ENCODE peak calls at places on chromosomes 1 and 21, in seven cellular contexts. One of them, this sample, is unnamed.

GRCh38 chr1:182783068-182783467 is 6.5 kb upstream of the NPL start:
- DNase-seq in BE2C: peak; percentile 52
- DNase-seq in bronchial epithelial cell: no peak
- DNase-seq in naive thymus-derived CD4-positive, alpha-beta T cell: no peak
- DNase-seq in CD8-positive, alpha-beta memory T cell: no peak
- DNase-seq in NCI-H2029 treated with DMSO at 0.1 percent for 48 hours: no peak
- DNase-seq in stimulated activated CD4-positive, alpha-beta T cell treated with anti-CD3 and anti-CD28 coated beads, Interleukin-4, amount 100 ng/mL, for 4 hours: no peak
- DNase-seq in this sample: no peak

GRCh38 chr21:45109831-45110492 is 35.6 kb downstream of the ADARB1 start:
- DNase-seq in BE2C: no peak
- DNase-seq in bronchial epithelial cell: no peak
- DNase-seq in naive thymus-derived CD4-positive, alpha-beta T cell: peak; percentile 35
- DNase-seq in CD8-positive, alpha-beta memory T cell: peak; percentile 43
- DNase-seq in NCI-H2029 treated with DMSO at 0.1 percent for 48 hours: no peak
- DNase-seq in stimulated activated CD4-positive, alpha-beta T cell treated with anti-CD3 and anti-CD28 coated beads, Interleukin-4, amount 100 ng/mL, for 4 hours: peak; percentile 35
- DNase-seq in this sample: no peak

GRCh38 chr1:32701951-32702598 is 495 bp downstream of the SYNC start:
- DNase-seq in BE2C: no peak
- DNase-seq in bronchial epithelial cell: peak; percentile 42
- DNase-seq in naive thymus-derived CD4-positive, alpha-beta T cell: no peak
- DNase-seq in CD8-positive, alpha-beta memory T cell: no peak
- DNase-seq in NCI-H2029 treated with DMSO at 0.1 percent for 48 hours: peak; percentile 36
- DNase-seq in stimulated activated CD4-positive, alpha-beta T cell treated with anti-CD3 and anti-CD28 coated beads, Interleukin-4, amount 100 ng/mL, for 4 hours: no peak
- DNase-seq in this sample: no peak

GRCh38 chr1:33228935-33229487 is 27.3 kb upstream of the ZNF362 start:
- DNase-seq in BE2C: no peak
- DNase-seq in bronchial epithelial cell: peak; percentile 70
- DNase-seq in naive thymus-derived CD4-positive, alpha-beta T cell: no peak
- DNase-seq in CD8-positive, alpha-beta memory T cell: no peak
- DNase-seq in NCI-H2029 treated with DMSO at 0.1 percent for 48 hours: no peak
- DNase-seq in stimulated activated CD4-positive, alpha-beta T cell treated with anti-CD3 and anti-CD28 coated beads, Interleukin-4, amount 100 ng/mL, for 4 hours: no peak
- DNase-seq in this sample: no peak

GRCh38 chr21:29490016-29490415 is 191.3 kb downstream of the BACH1 start:
- DNase-seq in BE2C: no peak
- DNase-seq in bronchial epithelial cell: no peak
- DNase-seq in naive thymus-derived CD4-positive, alpha-beta T cell: no peak
- DNase-seq in CD8-positive, alpha-beta memory T cell: no peak
- DNase-seq in NCI-H2029 treated with DMSO at 0.1 percent for 48 hours: no peak
- DNase-seq in stimulated activated CD4-positive, alpha-beta T cell treated with anti-CD3 and anti-CD28 coated beads, Interleukin-4, amount 100 ng/mL, for 4 hours: no peak
- DNase-seq in this sample: no peak

GRCh38 chr1:209704584-209704983 is at the start of gene HSD11B1:
- DNase-seq in BE2C: no peak
- DNase-seq in bronchial epithelial cell: no peak
- DNase-seq in naive thymus-derived CD4-positive, alpha-beta T cell: no peak
- DNase-seq in CD8-positive, alpha-beta memory T cell: no peak
- DNase-seq in NCI-H2029 treated with DMSO at 0.1 percent for 48 hours: no peak
- DNase-seq in stimulated activated CD4-positive, alpha-beta T cell treated with anti-CD3 and anti-CD28 coated beads, Interleukin-4, amount 100 ng/mL, for 4 hours: no peak
- DNase-seq in this sample: no peak

GRCh38 chr1:210525759-210526158 is 197.1 kb downstream of the HHAT start:
- DNase-seq in BE2C: no peak
- DNase-seq in bronchial epithelial cell: no peak
- DNase-seq in naive thymus-derived CD4-positive, alpha-beta T cell: no peak
- DNase-seq in CD8-positive, alpha-beta memory T cell: no peak
- DNase-seq in NCI-H2029 treated with DMSO at 0.1 percent for 48 hours: no peak
- DNase-seq in stimulated activated CD4-positive, alpha-beta T cell treated with anti-CD3 and anti-CD28 coated beads, Interleukin-4, amount 100 ng/mL, for 4 hours: no peak
- DNase-seq in this sample: no peak

GRCh38 chr1:12697406-12697805 is 18.5 kb upstream of the AADACL3 start:
- DNase-seq in BE2C: no peak
- DNase-seq in bronchial epithelial cell: no peak
- DNase-seq in naive thymus-derived CD4-positive, alpha-beta T cell: no peak
- DNase-seq in CD8-positive, alpha-beta memory T cell: no peak
- DNase-seq in NCI-H2029 treated with DMSO at 0.1 percent for 48 hours: no peak
- DNase-seq in stimulated activated CD4-positive, alpha-beta T cell treated with anti-CD3 and anti-CD28 coated beads, Interleukin-4, amount 100 ng/mL, for 4 hours: no peak
- DNase-seq in this sample: no peak

GRCh38 chr1:217717959-217718358 is 86.8 kb downstream of the SPATA17 start:
- DNase-seq in BE2C: no peak
- DNase-seq in bronchial epithelial cell: no peak
- DNase-seq in naive thymus-derived CD4-positive, alpha-beta T cell: no peak
- DNase-seq in CD8-positive, alpha-beta memory T cell: no peak
- DNase-seq in NCI-H2029 treated with DMSO at 0.1 percent for 48 hours: no peak
- DNase-seq in stimulated activated CD4-positive, alpha-beta T cell treated with anti-CD3 and anti-CD28 coated beads, Interleukin-4, amount 100 ng/mL, for 4 hours: no peak
- DNase-seq in this sample: no peak

GRCh38 chr1:172321429-172321828 is 99.1 kb upstream of the C1orf105 start:
- DNase-seq in BE2C: no peak
- DNase-seq in bronchial epithelial cell: no peak
- DNase-seq in naive thymus-derived CD4-positive, alpha-beta T cell: no peak
- DNase-seq in CD8-positive, alpha-beta memory T cell: no peak
- DNase-seq in NCI-H2029 treated with DMSO at 0.1 percent for 48 hours: no peak
- DNase-seq in stimulated activated CD4-positive, alpha-beta T cell treated with anti-CD3 and anti-CD28 coated beads, Interleukin-4, amount 100 ng/mL, for 4 hours: no peak
- DNase-seq in this sample: no peak

GRCh38 chr21:43805275-43805800 is 16.0 kb downstream of the RRP1 start:
- DNase-seq in BE2C: no peak
- DNase-seq in bronchial epithelial cell: no peak
- DNase-seq in naive thymus-derived CD4-positive, alpha-beta T cell: no peak
- DNase-seq in CD8-positive, alpha-beta memory T cell: no peak
- DNase-seq in NCI-H2029 treated with DMSO at 0.1 percent for 48 hours: no peak
- DNase-seq in stimulated activated CD4-positive, alpha-beta T cell treated with anti-CD3 and anti-CD28 coated beads, Interleukin-4, amount 100 ng/mL, for 4 hours: no peak
- DNase-seq in this sample: no peak

GRCh38 chr1:21816602-21817302 is 4.7 kb downstream of the LDLRAD2 start:
- DNase-seq in BE2C: no peak
- DNase-seq in bronchial epithelial cell: peak; percentile 41
- DNase-seq in naive thymus-derived CD4-positive, alpha-beta T cell: no peak
- DNase-seq in CD8-positive, alpha-beta memory T cell: no peak
- DNase-seq in NCI-H2029 treated with DMSO at 0.1 percent for 48 hours: no peak
- DNase-seq in stimulated activated CD4-positive, alpha-beta T cell treated with anti-CD3 and anti-CD28 coated beads, Interleukin-4, amount 100 ng/mL, for 4 hours: no peak
- DNase-seq in this sample: no peak

GRCh38 chr1:40839943-40840335 is 22.2 kb downstream of the CITED4 start:
- DNase-seq in BE2C: no peak
- DNase-seq in bronchial epithelial cell: no peak
- DNase-seq in naive thymus-derived CD4-positive, alpha-beta T cell: no peak
- DNase-seq in CD8-positive, alpha-beta memory T cell: no peak
- DNase-seq in NCI-H2029 treated with DMSO at 0.1 percent for 48 hours: no peak
- DNase-seq in stimulated activated CD4-positive, alpha-beta T cell treated with anti-CD3 and anti-CD28 coated beads, Interleukin-4, amount 100 ng/mL, for 4 hours: no peak
- DNase-seq in this sample: no peak

GRCh38 chr21:24411429-24411828 is 1195.9 kb downstream of the MRPL39 start:
- DNase-seq in BE2C: no peak
- DNase-seq in bronchial epithelial cell: no peak
- DNase-seq in naive thymus-derived CD4-positive, alpha-beta T cell: no peak
- DNase-seq in CD8-positive, alpha-beta memory T cell: no peak
- DNase-seq in NCI-H2029 treated with DMSO at 0.1 percent for 48 hours: no peak
- DNase-seq in stimulated activated CD4-positive, alpha-beta T cell treated with anti-CD3 and anti-CD28 coated beads, Interleukin-4, amount 100 ng/mL, for 4 hours: no peak
- DNase-seq in this sample: no peak

GRCh38 chr1:216425577-216425976 is 2.3 kb upstream of the USH2A start:
- DNase-seq in BE2C: no peak
- DNase-seq in bronchial epithelial cell: no peak
- DNase-seq in naive thymus-derived CD4-positive, alpha-beta T cell: no peak
- DNase-seq in CD8-positive, alpha-beta memory T cell: no peak
- DNase-seq in NCI-H2029 treated with DMSO at 0.1 percent for 48 hours: no peak
- DNase-seq in stimulated activated CD4-positive, alpha-beta T cell treated with anti-CD3 and anti-CD28 coated beads, Interleukin-4, amount 100 ng/mL, for 4 hours: no peak
- DNase-seq in this sample: no peak

GRCh38 chr1:44554706-44555105 is 119.6 kb downstream of the TMEM53 start:
- DNase-seq in BE2C: no peak
- DNase-seq in bronchial epithelial cell: peak; percentile 88
- DNase-seq in naive thymus-derived CD4-positive, alpha-beta T cell: no peak
- DNase-seq in CD8-positive, alpha-beta memory T cell: no peak
- DNase-seq in NCI-H2029 treated with DMSO at 0.1 percent for 48 hours: no peak
- DNase-seq in stimulated activated CD4-positive, alpha-beta T cell treated with anti-CD3 and anti-CD28 coated beads, Interleukin-4, amount 100 ng/mL, for 4 hours: no peak
- DNase-seq in this sample: no peak